ENCODE peak calls at places on chromosomes 12 and 14, in four cellular contexts. X is ELR, A is left colon, E is tibial artery. Y is an unnamed sample.

GRCh38 chr14:66038214-66038977 is 447.8 kb upstream of the CCDC196 start:
- DNase-seq in X (peak; percentile 35), A (no peak), E (no peak), Y (peak; percentile 90)

GRCh38 chr12:113770389-113770865 is 195.7 kb downstream of the RBM19 start:
- DNase-seq in X (no peak), A (no peak), E (no peak), Y (no peak)

GRCh38 chr12:69330475-69331473 is 17.4 kb upstream of the LYZ start:
- DNase-seq in X (peak; percentile 45), A (peak; percentile 80), E (no peak), Y (no peak)

GRCh38 chr12:110039085-110039807 is 9.1 kb downstream of the C12orf76 start:
- DNase-seq in X (peak; percentile 96), A (peak; percentile 30), E (no peak), Y (peak; percentile 87)

GRCh38 chr12:3980504-3981272 is 107.5 kb upstream of the PARP11 start:
- DNase-seq in X (no peak), A (no peak), E (no peak), Y (no peak)

GRCh38 chr12:5022465-5023061 is 21.1 kb upstream of the KCNA5 start:
- DNase-seq in X (peak; percentile 47), A (peak; percentile 33), E (peak; percentile 71), Y (peak; percentile 7)

GRCh38 chr14:75876526-75876925 is 105.3 kb downstream of the TGFB3 start:
- DNase-seq in X (no peak), A (no peak), E (no peak), Y (no peak)

GRCh38 chr14:89773644-89774316 is 180.8 kb downstream of the EFCAB11 start:
- DNase-seq in X (peak; percentile 20), A (peak; percentile 56), E (no peak), Y (peak; percentile 85)

GRCh38 chr12:30047499-30048262 is 263.9 kb upstream of the TMTC1 start:
- DNase-seq in X (no peak), A (no peak), E (no peak), Y (peak; percentile 82)

GRCh38 chr14:68715032-68715924 is 77.6 kb downstream of the ZFP36L1 start:
- DNase-seq in X (peak; percentile 30), A (no peak), E (no peak), Y (peak; percentile 77)

GRCh38 chr14:77616133-77616453 is 344 bp downstream of the SPTLC2 start:
- DNase-seq in X (no peak), A (no peak), E (peak; percentile 67), Y (no peak)

GRCh38 chr12:81263072-81263471 is 185.2 kb downstream of the ACSS3 start:
- DNase-seq in X (no peak), A (no peak), E (no peak), Y (no peak)

GRCh38 chr12:130044991-130045621 is 117.2 kb upstream of the FZD10 start:
- DNase-seq in X (no peak), A (no peak), E (no peak), Y (no peak)

GRCh38 chr12:57844725-57845477 is 1.6 kb downstream of the CTDSP2 start:
- DNase-seq in X (peak; percentile 88), A (peak; percentile 58), E (peak; percentile 96), Y (peak; percentile 47)

GRCh38 chr14:105497671-105498429 is 6.8 kb downstream of the TEDC1 start:
- DNase-seq in X (no peak), A (no peak), E (peak; percentile 64), Y (no peak)

GRCh38 chr12:93740721-93741120 is 63.5 kb downstream of the CRADD start:
- DNase-seq in X (peak; percentile 48), A (no peak), E (no peak), Y (peak; percentile 51)

GRCh38 chr14:105389534-105389933 is 8.8 kb upstream of the TEX22 start:
- DNase-seq in X (no peak), A (no peak), E (no peak), Y (no peak)

GRCh38 chr14:75084513-75084912 is 15.1 kb downstream of the ZC2HC1C start:
- DNase-seq in X (peak; percentile 20), A (no peak), E (no peak), Y (peak; percentile 36)

GRCh38 chr14:100386121-100386520 is 63.0 kb downstream of the SLC25A47 start:
- DNase-seq in X (peak; percentile 43), A (no peak), E (no peak), Y (no peak)

GRCh38 chr12:128052341-128052740 is 214.6 kb upstream of the TMEM132C start:
- DNase-seq in X (no peak), A (no peak), E (no peak), Y (no peak)